ENCODE peak calls at places on chromosomes 11 and 22, in five cellular contexts. D, E, U, I and X are unnamed samples.

GRCh38 chr11:44911031-44911814 is 39.5 kb downstream of the TP53I11 start:
- DNase-seq in D (peak; percentile 87), E (peak; percentile 43), U (peak; percentile 51), I (peak; percentile 90), X (no peak)

GRCh38 chr22:27866136-27867091 is 52.6 kb downstream of the PITPNB start:
- DNase-seq in D (no peak), E (peak; percentile 93), U (no peak), I (no peak), X (no peak)

GRCh38 chr11:13972033-13972910 is 9.7 kb downstream of the SPON1 start:
- DNase-seq in D (no peak), E (peak; percentile 62), U (no peak), I (no peak), X (peak; percentile 35)

GRCh38 chr11:40274017-40274416 is 1185.4 kb downstream of the LRRC4C start:
- DNase-seq in D (no peak), E (peak; percentile 97), U (no peak), I (no peak), X (no peak)

GRCh38 chr11:42329930-42330555 is 870.6 kb upstream of the LRRC4C start:
- DNase-seq in D (no peak), E (peak; percentile 78), U (no peak), I (no peak), X (peak; percentile 12)

GRCh38 chr11:93783362-93783761 is 720 bp upstream of the MED17 start:
- DNase-seq in D (no peak), E (no peak), U (no peak), I (no peak), X (no peak)

GRCh38 chr11:100757636-100758035 is 70.5 kb downstream of the ARHGAP42 start:
- DNase-seq in D (no peak), E (no peak), U (no peak), I (no peak), X (no peak)

GRCh38 chr11:78351979-78352731 is 65.5 kb downstream of the GAB2 start:
- DNase-seq in D (no peak), E (no peak), U (no peak), I (peak; percentile 44), X (no peak)

GRCh38 chr11:60930394-60930793 is 6.1 kb downstream of the TMEM132A start:
- DNase-seq in D (no peak), E (no peak), U (no peak), I (no peak), X (no peak)

GRCh38 chr11:66366844-66367477 is 4.6 kb downstream of the SLC29A2 start:
- DNase-seq in D (no peak), E (no peak), U (no peak), I (no peak), X (no peak)

GRCh38 chr11:58675344-58676155 is 53.1 kb downstream of the CNTF start:
- DNase-seq in D (peak; percentile 28), E (peak; percentile 16), U (peak; percentile 37), I (peak; percentile 72), X (peak; percentile 5)

GRCh38 chr11:112718483-112718882 is 242.7 kb upstream of the NCAM1 start:
- DNase-seq in D (no peak), E (no peak), U (no peak), I (no peak), X (no peak)

GRCh38 chr22:25362883-25363240 is 143.4 kb downstream of the CRYBB2 start:
- DNase-seq in D (no peak), E (no peak), U (no peak), I (no peak), X (no peak)

GRCh38 chr11:100855466-100856067 is 168.5 kb downstream of the ARHGAP42 start:
- DNase-seq in D (peak; percentile 34), E (peak; percentile 53), U (no peak), I (peak; percentile 86), X (no peak)

GRCh38 chr11:110298298-110298765 is 1.9 kb upstream of the RDX start:
- DNase-seq in D (no peak), E (no peak), U (no peak), I (no peak), X (no peak)

GRCh38 chr11:10350341-10350740 is 45.5 kb downstream of the ADM start:
- DNase-seq in D (no peak), E (peak; percentile 85), U (no peak), I (no peak), X (no peak)

GRCh38 chr11:19398772-19399542 is 158.2 kb upstream of the E2F8 start:
- DNase-seq in D (no peak), E (peak; percentile 27), U (no peak), I (no peak), X (peak; percentile 82)

GRCh38 chr11:132312616-132313210 is 942.3 kb downstream of the NTM start:
- DNase-seq in D (peak; percentile 67), E (peak; percentile 31), U (no peak), I (peak; percentile 42), X (no peak)

GRCh38 chr11:93704237-93704636 is 37.1 kb downstream of the TAF1D start:
- DNase-seq in D (no peak), E (no peak), U (no peak), I (no peak), X (no peak)

GRCh38 chr22:17085277-17086091 is 684 bp downstream of the IL17RA start:
- DNase-seq in D (no peak), E (no peak), U (peak; percentile 46), I (no peak), X (no peak)

GRCh38 chr11:117438371-117439000 is 110.8 kb downstream of the CEP164 start:
- DNase-seq in D (no peak), E (peak; percentile 54), U (no peak), I (no peak), X (no peak)

GRCh38 chr11:9004310-9004945 is 627 bp upstream of the NRIP3 start:
- DNase-seq in D (peak; percentile 23), E (no peak), U (no peak), I (peak; percentile 78), X (no peak)